ENCODE peak calls at places on chromosomes 11 and 22, in nine cellular contexts. S is IMR-90, B is astrocyte of the cerebellum, R is lower lobe of right lung, D is neural progenitor cell, V is fibroblast of mammary gland, E is brain microvascular endothelial cell, W is body of pancreas, N is endothelial cell. L is an unnamed sample.

GRCh38 chr11:63672156-63672463 is 934 bp upstream of the ATL3 start:
- DNase-seq in S (no peak), B (no peak), R (no peak), D (no peak), V (no peak), E (no peak), W (no peak), N (no peak), L (no peak)

GRCh38 chr11:6705905-6706535 is 22.9 kb upstream of the MRPL17 start:
- DNase-seq in S (peak; percentile 63), B (no peak), R (no peak), D (peak; percentile 73), V (peak; percentile 70), E (peak; percentile 69), W (peak; percentile 74), N (peak; percentile 52), L (peak; percentile 65)

GRCh38 chr11:12696911-12697581 is 22.8 kb downstream of the TEAD1 start:
- DNase-seq in S (no peak), B (no peak), R (no peak), D (no peak), V (no peak), E (no peak), W (no peak), N (no peak), L (no peak)

GRCh38 chr22:46564084-46564714 is 26.8 kb upstream of the CELSR1 start:
- DNase-seq in S (no peak), B (no peak), R (no peak), D (peak; percentile 52), V (no peak), E (no peak), W (no peak), N (no peak), L (no peak)

GRCh38 chr22:44309137-44309536 is 3.6 kb downstream of the SHISAL1 start:
- DNase-seq in S (peak; percentile 98), B (peak; percentile 93), R (no peak), D (no peak), V (peak; percentile 95), E (peak; percentile 92), W (no peak), N (no peak), L (no peak)

GRCh38 chr11:119964136-119965025 is 173.5 kb downstream of the TRIM29 start:
- DNase-seq in S (no peak), B (peak; percentile 1), R (no peak), D (peak; percentile 85), V (no peak), E (no peak), W (no peak), N (no peak), L (no peak)

GRCh38 chr22:47205081-47205491 is 442.6 kb downstream of the TBC1D22A start:
- DNase-seq in S (no peak), B (no peak), R (no peak), D (no peak), V (no peak), E (no peak), W (no peak), N (no peak), L (no peak)

GRCh38 chr11:11608783-11609232 is 13.0 kb downstream of the GALNT18 start:
- DNase-seq in S (peak; percentile 71), B (no peak), R (no peak), D (no peak), V (peak; percentile 47), E (no peak), W (no peak), N (no peak), L (no peak)

GRCh38 chr22:43376765-43377485 is 33.8 kb upstream of the SCUBE1 start:
- DNase-seq in S (no peak), B (no peak), R (no peak), D (no peak), V (no peak), E (peak; percentile 14), W (peak; percentile 73), N (no peak), L (no peak)

GRCh38 chr11:45662665-45663485 is 2.5 kb downstream of the CHST1 start:
- DNase-seq in S (peak; percentile 89), B (peak; percentile 76), R (no peak), D (peak; percentile 56), V (peak; percentile 92), E (peak; percentile 97), W (no peak), N (no peak), L (no peak)

GRCh38 chr11:93541884-93542752 is 1.1 kb downstream of the SMCO4 start:
- DNase-seq in S (peak; percentile 77), B (peak; percentile 43), R (peak; percentile 68), D (peak; percentile 59), V (peak; percentile 71), E (peak; percentile 63), W (peak; percentile 55), N (peak; percentile 45), L (no peak)

GRCh38 chr11:85042368-85042767 is 584.8 kb downstream of the DLG2 start:
- DNase-seq in S (no peak), B (no peak), R (no peak), D (peak; percentile 50), V (no peak), E (no peak), W (no peak), N (no peak), L (no peak)

GRCh38 chr11:77142091-77142975 is 14.3 kb downstream of the MYO7A start:
- DNase-seq in S (no peak), B (no peak), R (peak; percentile 35), D (no peak), V (no peak), E (no peak), W (no peak), N (no peak), L (no peak)

GRCh38 chr11:6968816-6969215 is 42.6 kb downstream of the ZNF215 start:
- DNase-seq in S (peak; percentile 82), B (no peak), R (no peak), D (no peak), V (peak; percentile 85), E (no peak), W (no peak), N (no peak), L (no peak)

GRCh38 chr11:95358516-95359322 is 127.7 kb upstream of the SESN3 start:
- DNase-seq in S (no peak), B (no peak), R (no peak), D (no peak), V (no peak), E (no peak), W (no peak), N (no peak), L (no peak)

GRCh38 chr22:43862074-43862881 is at the start of gene SULT4A1:
- DNase-seq in S (peak; percentile 54), B (no peak), R (no peak), D (peak; percentile 91), V (peak; percentile 24), E (no peak), W (peak; percentile 37), N (no peak), L (peak; percentile 73)

GRCh38 chr11:34633990-34634725 is 13.3 kb downstream of the EHF start:
- DNase-seq in S (peak; percentile 51), B (no peak), R (no peak), D (no peak), V (peak; percentile 57), E (no peak), W (peak; percentile 43), N (no peak), L (no peak)

GRCh38 chr11:48055292-48056132 is 75.2 kb downstream of the PTPRJ start:
- DNase-seq in S (peak; percentile 47), B (peak; percentile 97), R (no peak), D (no peak), V (peak; percentile 40), E (peak; percentile 54), W (peak; percentile 25), N (no peak), L (peak; percentile 17)

GRCh38 chr11:109040303-109040702 is 375.4 kb downstream of the DDX10 start:
- DNase-seq in S (no peak), B (no peak), R (no peak), D (peak; percentile 26), V (no peak), E (no peak), W (no peak), N (peak; percentile 8), L (no peak)
- TF ChIP-seq CTCF in S (no peak), B (peak; percentile 8), R (no peak), D (peak; percentile 39), V (peak; percentile 19), E (peak; percentile 42), W (no peak), N (no peak), L (no peak)

DNA sequence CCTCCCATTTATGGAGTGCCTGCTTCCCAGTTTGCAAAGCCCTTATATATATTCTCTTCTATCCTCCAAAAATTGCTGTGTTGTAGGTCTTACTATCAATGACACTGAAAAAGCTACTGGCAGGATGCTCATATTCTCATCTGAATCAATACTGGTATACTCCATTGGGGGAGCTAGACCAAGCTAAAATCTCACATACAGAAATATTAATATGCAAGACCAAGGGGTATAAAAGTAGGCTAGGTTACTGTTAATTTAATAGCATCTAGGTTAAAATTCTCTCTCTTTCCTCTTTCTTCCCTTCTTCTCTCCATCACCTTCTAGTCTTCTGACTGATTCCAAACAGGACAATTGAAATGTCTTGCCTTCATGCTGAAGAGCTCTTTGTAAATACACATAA is 17.1 kb upstream of the BDNF start:
- DNase-seq in S (no peak), B (no peak), R (no peak), D (no peak), V (peak; percentile 15), E (no peak), W (no peak), N (no peak), L (no peak)
- TF ChIP-seq CTCF in S (peak; percentile 45), B (no peak), R (no peak), D (peak; percentile 39), V (peak; percentile 42), E (peak; percentile 36), W (no peak), N (peak; percentile 20), L (peak; percentile 31)

GRCh38 chr11:91528965-91529364 is 695.7 kb upstream of the FAT3 start:
- DNase-seq in S (no peak), B (no peak), R (no peak), D (no peak), V (no peak), E (no peak), W (no peak), N (no peak), L (no peak)

DNA sequence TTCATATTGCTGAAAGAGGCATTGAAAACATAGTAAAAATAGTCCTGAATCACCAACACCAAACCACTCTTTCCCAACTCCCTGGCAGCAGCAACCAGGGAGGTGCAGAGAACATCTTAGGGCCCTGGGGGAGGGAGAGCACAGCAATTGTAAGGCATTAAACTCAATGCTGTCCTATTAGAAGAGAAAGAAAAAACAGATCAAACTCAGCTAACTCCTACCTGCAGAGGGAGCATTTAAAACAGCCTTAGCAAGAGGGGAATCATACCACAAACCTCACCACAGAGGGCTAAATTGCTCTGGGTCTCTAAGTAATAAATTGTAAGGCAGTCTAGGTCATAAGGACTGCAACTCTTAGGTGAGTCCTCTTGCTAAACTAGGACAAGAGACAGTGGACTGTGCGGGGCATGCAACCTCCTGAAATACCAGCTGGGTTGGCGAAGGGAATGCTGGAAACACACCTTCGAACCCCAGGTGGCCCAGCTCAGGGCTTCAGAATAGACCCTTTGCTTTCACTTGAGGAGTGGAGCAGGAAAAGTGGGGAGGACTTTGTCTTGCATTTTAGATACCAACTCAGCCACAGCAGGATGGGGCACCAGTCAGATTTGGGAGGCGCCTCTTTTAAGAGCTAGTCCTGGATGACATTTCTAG is 697.1 kb upstream of the FAT3 start:
- DNase-seq in S (no peak), B (no peak), R (no peak), D (peak; percentile 3), V (no peak), E (no peak), W (no peak), N (no peak), L (no peak)
- TF ChIP-seq CTCF in S (no peak), B (no peak), R (no peak), D (no peak), V (no peak), E (no peak), W (no peak), N (no peak), L (no peak)

GRCh38 chr11:125069008-125069407 is 5.9 kb downstream of the SLC37A2 start:
- DNase-seq in S (peak; percentile 22), B (no peak), R (no peak), D (no peak), V (no peak), E (no peak), W (no peak), N (no peak), L (no peak)
- TF ChIP-seq CTCF in S (no peak), B (no peak), R (no peak), D (no peak), V (no peak), E (no peak), W (no peak), N (no peak), L (no peak)